ENCODE peak calls at places on chromosomes 6 and 20, in ten cellular contexts. Y is Calu3, B is B cell, G is fibroblast of mammary gland, S is BJ, E is HFF-Myc, D is endothelial cell, U is GM13977, T is WTC11, A is IMR-90. X is an unnamed sample.
A peak's percentile ranks its signal among the peaks of the same experiment; 100 is the strongest.

GRCh38 chr6:170296423-170296745 is 5.5 kb upstream of the DLL1 start:
- DNase-seq in A (no peak), G (no peak), E (no peak), U (no peak), T (peak; percentile 47), D (no peak), Y (no peak), S (no peak), B (no peak), X (no peak)

GRCh38 chr6:24899647-24900325 is 36.0 kb downstream of the RIPOR2 start:
- DNase-seq in Y (no peak), U (no peak), S (no peak), E (no peak), D (no peak), G (no peak), A (no peak), B (no peak), T (no peak), X (peak; percentile 15)

GRCh38 chr6:169838291-169839028 is 87.0 kb downstream of the ERMARD start:
- DNase-seq in D (peak; percentile 2), E (no peak), Y (no peak), T (no peak), B (no peak), U (no peak), A (no peak), G (no peak), S (no peak), X (no peak)

GRCh38 chr20:17841751-17842191 is 126.8 kb downstream of the SNX5 start:
- DNase-seq in S (no peak), E (no peak), D (no peak), Y (no peak), A (peak; percentile 80), U (no peak), B (no peak), T (no peak), G (peak; percentile 84), X (peak; percentile 60)

GRCh38 chr6:106470811-106471210 is 110.3 kb downstream of the CRYBG1 start:
- DNase-seq in B (no peak), T (no peak), A (no peak), S (no peak), Y (no peak), D (no peak), E (no peak), G (no peak), U (no peak), X (no peak)

GRCh38 chr20:32570401-32571190 is 14.5 kb downstream of the NOL4L start:
- DNase-seq in E (no peak), A (no peak), T (no peak), B (no peak), Y (no peak), D (no peak), U (no peak), S (no peak), G (no peak), X (no peak)

GRCh38 chr6:2999005-2999620 is 581 bp upstream of the NQO2 start:
- DNase-seq in S (no peak), E (no peak), G (peak; percentile 96), Y (no peak), B (peak; percentile 50), D (peak; percentile 10), A (peak; percentile 78), T (no peak), U (no peak), X (no peak)

GRCh38 chr6:168370310-168370991 is 50.9 kb upstream of the DACT2 start:
- DNase-seq in T (peak; percentile 89), A (no peak), Y (peak; percentile 90), U (no peak), G (peak; percentile 33), E (no peak), S (no peak), D (peak; percentile 90), B (peak; percentile 38), X (no peak)

GRCh38 chr6:113526553-113526952 is 330.6 kb upstream of the MARCKS start:
- DNase-seq in A (no peak), U (no peak), B (no peak), D (no peak), E (no peak), S (no peak), Y (no peak), T (no peak), G (peak; percentile 10), X (no peak)

GRCh38 chr6:102402635-102403329 is 1009.3 kb downstream of the GRIK2 start:
- DNase-seq in D (no peak), B (no peak), E (no peak), S (no peak), T (no peak), A (no peak), G (no peak), Y (no peak), U (no peak), X (no peak)

GRCh38 chr20:50478162-50479036 is 31.8 kb upstream of the PTPN1 start:
- DNase-seq in T (peak; percentile 78), E (no peak), G (peak; percentile 68), B (peak; percentile 85), A (peak; percentile 29), Y (peak; percentile 64), D (peak; percentile 71), S (no peak), U (peak; percentile 50), X (no peak)

GRCh38 chr6:40399888-40400468 is 187.2 kb downstream of the LRFN2 start:
- DNase-seq in Y (no peak), G (no peak), A (no peak), E (no peak), S (no peak), U (no peak), T (no peak), B (no peak), D (no peak), X (no peak)

GRCh38 chr6:46733410-46733809 is 1.8 kb downstream of the PLA2G7 start:
- DNase-seq in Y (no peak), A (no peak), B (no peak), U (no peak), T (no peak), S (no peak), D (no peak), E (no peak), G (no peak), X (no peak)

GRCh38 chr6:154276810-154277577 is 79.6 kb downstream of the IPCEF1 start:
- DNase-seq in E (no peak), B (no peak), D (no peak), A (peak; percentile 50), T (no peak), G (peak; percentile 65), Y (no peak), S (no peak), U (peak; percentile 39), X (no peak)

GRCh38 chr6:162151050-162151658 is 576.4 kb downstream of the PRKN start:
- DNase-seq in U (no peak), T (no peak), S (no peak), E (no peak), D (no peak), B (no peak), Y (no peak), A (no peak), G (peak; percentile 53), X (no peak)

GRCh38 chr20:4509825-4510522 is 211.7 kb upstream of the PRND start:
- DNase-seq in D (no peak), E (no peak), S (no peak), Y (no peak), U (no peak), A (peak; percentile 35), T (no peak), G (peak; percentile 54), B (no peak), X (no peak)

GRCh38 chr6:82909551-82909950 is 156.1 kb downstream of the UBE3D start:
- DNase-seq in E (peak; percentile 59), S (peak; percentile 16), Y (no peak), D (no peak), B (no peak), A (no peak), T (no peak), U (no peak), G (peak; percentile 18), X (no peak)

GRCh38 chr6:126721581-126722145 is 381.7 kb downstream of the CENPW start:
- DNase-seq in T (no peak), E (peak; percentile 31), Y (peak; percentile 34), B (no peak), D (no peak), U (no peak), G (peak; percentile 96), A (peak; percentile 95), S (peak; percentile 82), X (peak; percentile 45)

GRCh38 chr6:152897807-152898399 is 84.9 kb downstream of the FBXO5 start:
- DNase-seq in G (peak; percentile 55), T (peak; percentile 94), E (peak; percentile 44), S (no peak), D (peak; percentile 89), A (peak; percentile 46), Y (peak; percentile 75), U (peak; percentile 60), B (peak; percentile 50), X (peak; percentile 9)
- TF ChIP-seq CTCF in G (peak; percentile 91), T (peak; percentile 63), E (peak; percentile 96), S (peak; percentile 94), D (peak; percentile 80), A (peak; percentile 76), Y (peak; percentile 51), U (peak; percentile 94), B (peak; percentile 81), X (peak; percentile 97)

DNA sequence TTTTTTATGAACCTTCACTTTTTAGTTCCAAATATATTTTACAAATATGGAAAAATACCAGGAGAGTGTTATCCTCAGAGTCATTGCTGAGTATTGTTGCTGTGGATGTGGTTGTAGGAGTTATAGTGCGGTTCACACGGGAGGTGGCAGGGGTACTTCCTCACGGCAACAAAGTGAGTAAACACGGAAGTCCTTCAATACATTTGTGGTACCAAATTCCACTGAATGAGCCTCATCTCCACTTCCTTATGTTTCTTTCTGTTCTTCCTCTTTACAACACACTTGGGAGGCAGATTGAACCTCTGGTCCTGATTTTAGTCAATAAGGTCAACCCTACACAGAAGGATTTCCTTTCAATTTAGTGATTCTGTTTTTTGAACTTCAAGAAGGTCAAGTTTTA is 371.8 kb downstream of the BTBD3 start:
- DNase-seq in Y (no peak), B (no peak), T (no peak), E (no peak), A (no peak), U (no peak), D (no peak), G (no peak), S (no peak), X (no peak)
- TF ChIP-seq CTCF in Y (no peak), B (no peak), T (no peak), E (no peak), A (no peak), U (no peak), D (no peak), G (no peak), S (no peak), X (no peak)

DNA sequence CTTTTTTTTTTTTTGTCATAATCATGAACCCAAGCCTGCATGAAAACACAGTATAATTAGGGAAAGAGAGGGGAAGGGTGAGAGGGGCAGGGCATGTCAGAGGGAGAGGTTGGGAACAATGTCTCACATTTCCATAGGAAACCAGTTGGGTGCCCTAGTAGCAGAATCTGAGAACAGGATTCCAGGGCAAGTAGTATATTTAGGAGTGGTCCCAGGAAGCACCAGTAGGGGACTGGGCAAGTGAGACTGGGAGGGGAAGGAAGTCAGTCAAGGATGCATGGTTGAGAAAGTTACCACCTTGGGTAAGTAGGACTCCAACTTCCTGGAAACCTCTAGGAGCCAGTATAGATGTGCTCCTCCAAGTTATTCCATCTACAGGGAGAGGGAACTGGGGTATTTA is 88.6 kb upstream of the MAFB start:
- DNase-seq in D (no peak), G (no peak), Y (no peak), E (no peak), B (no peak), U (no peak), T (no peak), S (no peak), A (no peak), X (no peak)
- TF ChIP-seq CTCF in D (no peak), G (no peak), Y (no peak), E (no peak), B (no peak), U (no peak), T (no peak), S (no peak), A (no peak), X (no peak)

GRCh38 chr6:13853871-13854270 is 39.5 kb upstream of the MCUR1 start:
- DNase-seq in Y (no peak), S (no peak), A (no peak), G (no peak), U (no peak), T (no peak), D (no peak), B (no peak), E (no peak), X (no peak)
- TF ChIP-seq CTCF in Y (no peak), S (no peak), A (no peak), G (no peak), U (no peak), T (no peak), D (no peak), B (no peak), E (no peak), X (no peak)

X was measured in astrocyte of the cerebellum.